ENCODE peak calls at places on chromosome 4, in four cellular contexts. G, I, M and K are unnamed samples.

GRCh38 chr4:1402516-1403101 is 3.6 kb downstream of the NKX1-1 start:
- DNase-seq in G (peak; percentile 63), M (no peak), I (no peak), K (no peak)

GRCh38 chr4:183260491-183261151 is 59.5 kb downstream of the CLDN22 start:
- DNase-seq in I (no peak), M (no peak), G (no peak), K (no peak)

GRCh38 chr4:80183196-80184052 is 13.9 kb upstream of the PRDM8 start:
- DNase-seq in I (no peak), G (peak; percentile 35), M (peak; percentile 26), K (no peak)

GRCh38 chr4:173529505-173530325 is at the start of gene HAND2:
- DNase-seq in G (peak; percentile 69), I (peak; percentile 59), M (peak; percentile 90), K (no peak)

GRCh38 chr4:36288727-36289126 is 7.3 kb downstream of the DTHD1 start:
- DNase-seq in M (no peak), G (no peak), I (no peak), K (peak; percentile 12)

GRCh38 chr4:41257257-41257900 is 651 bp downstream of the UCHL1 start:
- DNase-seq in G (peak; percentile 74), M (peak; percentile 36), I (peak; percentile 55), K (peak; percentile 48)

GRCh38 chr4:97587912-97588311 is 555.4 kb downstream of the STPG2 start:
- DNase-seq in G (no peak), I (no peak), M (peak; percentile 67), K (no peak)

GRCh38 chr4:151674804-151675290 is 86.0 kb downstream of the GATB start:
- DNase-seq in I (peak; percentile 35), M (peak; percentile 45), G (peak; percentile 87), K (peak; percentile 61)

GRCh38 chr4:53653484-53654053 is 62.3 kb upstream of the LNX1 start:
- DNase-seq in M (peak; percentile 35), G (no peak), I (peak; percentile 42), K (peak; percentile 18)

GRCh38 chr4:70746179-70746839 is 24.5 kb downstream of the RUFY3 start:
- DNase-seq in M (peak; percentile 77), I (peak; percentile 66), G (no peak), K (no peak)

GRCh38 chr4:59247032-59247431 is 1953.1 kb upstream of the ADGRL3 start:
- DNase-seq in M (no peak), I (peak; percentile 0), G (peak; percentile 5), K (no peak)

GRCh38 chr4:76518241-76518640 is 83.2 kb downstream of the SHROOM3 start:
- DNase-seq in M (peak; percentile 55), I (peak; percentile 37), G (no peak), K (peak; percentile 32)

GRCh38 chr4:183353557-183353956 is 31.3 kb upstream of the CLDN24 start:
- DNase-seq in G (no peak), M (no peak), I (no peak), K (no peak)

GRCh38 chr4:113821851-113822250 is 60.3 kb upstream of the CAMK2D start:
- DNase-seq in G (no peak), M (no peak), I (no peak), K (no peak)

GRCh38 chr4:113406723-113407016 is 354.9 kb downstream of the CAMK2D start:
- DNase-seq in I (no peak), M (no peak), G (no peak), K (no peak)

GRCh38 chr4:84243685-84244084 is 255.4 kb downstream of the NKX6-1 start:
- DNase-seq in G (no peak), M (no peak), I (no peak), K (no peak)

GRCh38 chr4:87974856-87975462 is 555 bp upstream of the SPP1 start:
- DNase-seq in G (peak; percentile 58), I (no peak), M (no peak), K (no peak)

GRCh38 chr4:54063737-54064316 is 578 bp downstream of the CHIC2 start:
- DNase-seq in G (peak; percentile 48), I (no peak), M (no peak), K (no peak)

GRCh38 chr4:10552591-10553280 is 95.5 kb upstream of the ZNF518B start:
- DNase-seq in G (no peak), M (no peak), I (no peak), K (no peak)

GRCh38 chr4:186458050-186458449 is 97.3 kb downstream of the MTNR1A start:
- DNase-seq in G (peak; percentile 59), M (no peak), I (no peak), K (no peak)

GRCh38 chr4:64068096-64068495 is 341.2 kb downstream of the TECRL start:
- DNase-seq in M (no peak), G (no peak), I (no peak), K (peak; percentile 1)

GRCh38 chr4:73309211-73309610 is 50.6 kb upstream of the ANKRD17 start:
- DNase-seq in M (peak; percentile 54), G (no peak), I (peak; percentile 53), K (peak; percentile 51)

GRCh38 chr4:73311428-73311827 is 52.8 kb upstream of the ANKRD17 start:
- DNase-seq in I (peak; percentile 81), G (peak; percentile 53), M (peak; percentile 71), K (peak; percentile 75)

GRCh38 chr4:73303711-73304110 is 45.1 kb upstream of the ANKRD17 start:
- DNase-seq in M (no peak), G (no peak), I (no peak), K (no peak)

GRCh38 chr4:73312967-73313366 is 54.4 kb upstream of the ANKRD17 start:
- DNase-seq in M (no peak), I (no peak), G (no peak), K (no peak)

DNA sequence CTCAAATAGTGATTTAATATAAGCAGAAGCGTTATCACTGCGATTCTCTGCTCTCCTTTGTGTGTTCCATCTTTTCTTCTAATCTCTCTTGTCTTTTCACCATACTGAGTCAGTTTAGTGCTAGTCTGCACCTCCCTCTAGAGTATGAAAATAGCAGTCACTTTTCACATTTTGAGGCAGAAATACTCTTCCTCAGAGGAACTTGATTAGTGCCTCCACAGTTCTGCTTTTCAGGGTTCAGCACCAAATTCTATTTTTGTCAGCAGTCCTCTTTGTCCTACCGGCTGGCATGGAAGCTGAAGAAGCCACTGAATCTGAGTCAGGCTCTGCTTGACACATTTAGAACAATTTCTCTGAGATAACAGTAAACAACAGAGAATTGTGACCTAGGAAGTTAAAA is 49.7 kb upstream of the ANKRD17 start:
- DNase-seq in G (peak; percentile 54), M (peak; percentile 59), I (peak; percentile 51), K (peak; percentile 50)
- TF ChIP-seq CTCF in G (peak; percentile 61), M (peak; percentile 61), I (peak; percentile 39), K (peak; percentile 54)

DNA sequence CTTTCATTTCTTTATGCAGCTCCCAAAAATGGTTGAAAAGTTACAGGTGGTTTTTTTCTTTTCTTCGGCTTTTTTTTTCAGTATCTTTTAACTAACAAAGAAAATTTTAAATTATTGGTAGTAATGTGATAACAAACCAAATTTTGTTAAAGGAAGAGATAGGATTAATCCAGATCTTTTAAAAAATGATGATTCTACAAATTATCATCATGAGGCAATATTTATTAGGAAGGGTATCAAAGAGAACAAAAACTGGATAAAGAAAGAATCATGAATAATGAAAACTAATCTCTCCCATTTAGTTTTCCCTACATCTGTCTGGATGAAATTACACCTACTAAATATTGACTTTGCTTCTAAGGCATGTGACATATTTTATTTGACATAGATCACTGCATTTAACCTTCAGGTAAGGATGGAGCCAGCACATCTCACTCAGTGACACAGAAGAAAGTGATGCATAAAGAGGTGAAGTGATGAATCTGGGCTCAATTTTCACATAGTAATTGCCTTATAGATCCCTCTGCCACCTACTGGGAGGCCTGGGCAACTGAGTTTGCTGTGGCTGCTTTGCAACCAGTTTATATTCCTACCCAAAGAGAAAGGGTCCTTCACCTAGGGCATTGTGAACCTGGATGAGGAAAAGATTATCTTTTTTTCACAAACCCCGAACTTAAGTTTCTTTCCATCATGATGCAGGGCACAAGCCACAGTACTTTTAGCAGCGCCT is 155.6 kb downstream of the HNRNPD start:
- DNase-seq in M (no peak), I (no peak), G (peak; percentile 54), K (no peak)
- H3K4me3 ChIP-seq in M (no peak overlapping the region), I (no peak overlapping the region), G (no peak overlapping the region), K (no peak overlapping the region)

GRCh38 chr4:77800483-77801259 is 18.5 kb downstream of the CNOT6L start:
- DNase-seq in G (no peak), I (peak; percentile 42), M (peak; percentile 54), K (peak; percentile 53)
- TF ChIP-seq CTCF in G (no peak), I (no peak), M (no peak), K (no peak)

GRCh38 chr4:52016985-52017384 is 3.2 kb downstream of the LRRC66 start:
- DNase-seq in M (no peak), G (no peak), I (no peak), K (no peak)
- H3K4me3 ChIP-seq in M (no peak overlapping the region), G (no peak overlapping the region), I (no peak overlapping the region), K (no peak overlapping the region)

DNA sequence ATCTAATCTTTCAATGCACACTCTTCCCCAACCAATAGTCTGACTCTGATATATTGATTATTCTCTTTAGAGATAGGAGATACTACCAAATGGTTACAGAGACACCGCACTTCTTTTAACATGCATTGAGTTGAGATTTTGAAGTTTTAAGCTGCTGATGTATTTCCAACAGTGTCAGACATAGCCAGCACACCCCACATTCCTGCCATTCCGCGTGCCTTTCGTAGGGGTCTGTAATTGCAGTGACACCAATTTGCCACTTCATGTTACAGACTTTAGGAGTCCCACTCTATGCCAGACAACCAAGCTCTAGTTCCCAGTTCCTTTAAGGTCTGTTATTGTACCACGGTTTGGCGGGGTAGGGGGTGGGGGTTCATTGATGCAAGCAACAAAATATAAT is 618.2 kb upstream of the FRG1 start:
- DNase-seq in I (no peak), M (no peak), G (peak; percentile 3), K (no peak)
- TF ChIP-seq CTCF in I (no peak), M (no peak), G (no peak), K (no peak)

GRCh38 chr4:52244103-52244772 is 193.1 kb downstream of the SPATA18 start:
- DNase-seq in G (no peak), I (no peak), M (no peak), K (no peak)

GRCh38 chr4:52241916-52242315 is 190.8 kb downstream of the SPATA18 start:
- DNase-seq in M (no peak), I (no peak), G (no peak), K (no peak)

GRCh38 chr4:52243367-52243766 is 192.3 kb downstream of the SPATA18 start:
- DNase-seq in G (no peak), I (no peak), M (no peak), K (no peak)

GRCh38 chr4:52246834-52247233 is 195.7 kb downstream of the SPATA18 start:
- DNase-seq in I (no peak), M (no peak), G (no peak), K (no peak)

DNA sequence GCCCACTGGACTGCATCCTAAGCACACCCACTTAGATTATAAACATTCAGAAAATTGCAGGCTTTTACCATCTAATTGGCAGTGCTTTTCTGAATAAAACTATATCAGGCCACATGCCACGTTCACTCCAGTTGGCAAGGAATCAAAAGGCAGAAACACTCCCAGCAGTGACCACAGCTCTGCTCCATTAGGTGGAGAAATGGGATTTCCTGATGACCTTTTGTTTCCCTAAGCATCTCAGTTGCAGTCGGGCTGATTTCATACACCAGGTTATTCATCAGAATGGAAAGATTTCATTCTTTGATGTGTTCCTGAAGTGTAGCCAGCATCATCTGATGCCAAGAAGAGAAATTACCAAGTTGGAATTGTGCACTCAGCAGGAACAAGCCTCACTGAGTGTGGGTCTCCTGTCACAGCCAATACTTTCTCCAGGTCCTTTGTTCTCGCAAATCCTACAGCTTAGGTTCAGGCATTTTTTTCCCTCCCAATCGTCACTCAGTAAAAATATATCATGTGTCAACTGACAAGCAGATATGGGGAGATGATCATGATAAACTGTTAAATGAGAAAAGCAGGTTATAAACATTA is 193.8 kb downstream of the SPATA18 start:
- DNase-seq in M (no peak), G (no peak), I (no peak), K (no peak)
- H3K4me3 ChIP-seq in M (no peak overlapping the region), G (no peak overlapping the region), I (no peak overlapping the region), K (no peak overlapping the region)